ENCODE peak calls at places on chromosomes 11 and 22, in four cellular contexts. O is SK-N-SH, I is K562, A is GM12878. B is an unnamed sample.

GRCh38 chr11:71179877-71180276 is 72.5 kb downstream of the SHANK2 start:
- DNase-seq in O (no peak), I (no peak), A (no peak), B (peak; percentile 59)

GRCh38 chr22:18145676-18146388 is 4.1 kb upstream of the USP18 start:
- DNase-seq in O (no peak), I (no peak), A (no peak), B (no peak)

GRCh38 chr22:50283821-50284220 is 13.6 kb upstream of the MAPK11 start:
- DNase-seq in O (no peak), I (no peak), A (no peak), B (no peak)

GRCh38 chr11:5564259-5565019 is 16.1 kb upstream of the OR52H1 start:
- DNase-seq in O (no peak), I (no peak), A (no peak), B (no peak)

GRCh38 chr11:127412722-127413121 is 412.2 kb upstream of the KIRREL3 start:
- DNase-seq in O (no peak), I (no peak), A (no peak), B (no peak)

GRCh38 chr11:124113890-124114289 is 1.4 kb upstream of the VWA5A start:
- DNase-seq in O (no peak), I (no peak), A (no peak), B (no peak)

GRCh38 chr11:1129143-1129665 is 28.5 kb upstream of the MUC5AC start:
- DNase-seq in O (peak; percentile 33), I (no peak), A (no peak), B (no peak)

GRCh38 chr22:17655289-17655688 is 16.7 kb downstream of the BCL2L13 start:
- DNase-seq in O (no peak), I (no peak), A (no peak), B (no peak)

GRCh38 chr11:61782841-61783240 is 9.6 kb downstream of the TMEM258 start:
- DNase-seq in O (peak; percentile 71), I (no peak), A (no peak), B (no peak)

GRCh38 chr11:355581-356458 is 13.5 kb upstream of the B4GALNT4 start:
- DNase-seq in O (peak; percentile 90), I (peak; percentile 90), A (peak; percentile 49), B (peak; percentile 90)

GRCh38 chr22:19998991-19999820 is 17.4 kb downstream of the ARVCF start:
- DNase-seq in O (peak; percentile 72), I (no peak), A (no peak), B (no peak)

GRCh38 chr11:112581747-112582146 is 321.1 kb upstream of the PLET1 start:
- DNase-seq in O (no peak), I (no peak), A (peak; percentile 68), B (no peak)

GRCh38 chr11:64419818-64420485 is 61.0 kb downstream of the RPS6KA4 start:
- DNase-seq in O (no peak), I (no peak), A (no peak), B (no peak)

GRCh38 chr22:49489821-49490220 is 337.9 kb downstream of the BRD1 start:
- DNase-seq in O (no peak), I (no peak), A (no peak), B (no peak)

GRCh38 chr11:44575288-44575672 is 9.8 kb downstream of the CD82 start:
- DNase-seq in O (peak; percentile 1), I (no peak), A (no peak), B (no peak)

GRCh38 chr11:35662061-35662648 is 420 bp upstream of the TRIM44 start:
- DNase-seq in O (peak; percentile 15), I (no peak), A (peak; percentile 27), B (peak; percentile 92)
- TF ChIP-seq NFIC in O (no peak), I (no peak), A (no peak), B (peak; percentile 70)

GRCh38 chr11:27204527-27204926 is 158.5 kb downstream of the CCDC34 start:
- DNase-seq in O (no peak), I (no peak), A (no peak), B (peak; percentile 27)
- TF ChIP-seq NFIC in O (no peak), I (no peak), A (no peak), B (no peak)

DNA sequence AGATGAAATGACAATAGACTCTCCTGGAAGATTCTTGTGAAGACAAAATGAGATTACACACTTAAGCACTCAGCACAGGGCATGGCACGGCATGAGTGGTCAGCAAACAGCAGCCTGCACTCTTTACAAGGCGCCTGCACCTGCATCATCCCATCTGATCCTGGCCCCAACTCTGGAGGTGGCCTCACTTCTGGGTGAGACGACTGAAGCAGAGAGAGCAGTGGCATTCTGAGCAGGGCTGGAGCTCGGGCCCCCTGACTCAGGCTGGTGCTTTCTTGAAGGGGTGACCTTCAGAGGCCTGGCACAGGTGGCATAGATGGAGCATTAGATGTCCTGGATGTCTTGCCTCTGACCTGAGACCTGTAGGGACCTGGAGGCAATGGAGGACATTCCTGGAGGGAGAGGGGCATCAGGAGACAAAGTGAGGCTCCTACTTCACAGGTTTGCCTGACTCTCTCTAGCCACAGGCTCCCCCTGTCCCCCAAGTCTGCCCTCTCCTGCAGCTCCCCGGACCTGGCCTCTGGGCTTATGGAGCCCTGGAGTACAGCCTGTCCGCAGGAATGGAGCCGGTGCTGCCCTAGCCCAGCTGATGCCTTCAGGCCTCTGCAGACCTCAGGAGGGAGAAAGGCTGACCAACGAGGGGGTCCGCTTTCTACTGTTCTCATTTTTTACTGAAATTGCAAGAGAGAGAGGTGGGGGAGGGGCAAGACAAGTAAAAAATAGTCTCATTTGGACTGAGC is 65.5 kb upstream of the THY1 start:
- DNase-seq in O (no peak), I (no peak), A (no peak), B (no peak)
- TF ChIP-seq NFIC in O (no peak), I (no peak), A (no peak), B (no peak)

GRCh38 chr11:94493146-94493442 is 550 bp downstream of the MRE11 start:
- DNase-seq in O (no peak), I (no peak), A (no peak), B (no peak)
- TF ChIP-seq NFIC in O (no peak), I (no peak), A (no peak), B (no peak)

B was measured in HepG2.